ENCODE peak calls at places on chromosomes 6 and 20, in six cellular contexts. S is A549, V is thoracic aorta, N is GM23338, D is choroid plexus epithelial cell, L is AG09309. M is an unnamed sample.

GRCh38 chr20:49899551-49900383 is 15.6 kb downstream of the SPATA2 start:
- DNase-seq in V (no peak), N (no peak), D (no peak), S (no peak), L (no peak), M (no peak)

GRCh38 chr20:14865169-14865568 is 527.8 kb upstream of the FLRT3 start:
- DNase-seq in D (peak), S (no peak), V (no peak), L (no peak), N (no peak), M (no peak)

GRCh38 chr6:43890197-43891062 is 120.4 kb downstream of the VEGFA start:
- DNase-seq in N (peak), V (no peak), S (no peak), L (no peak), D (no peak), M (no peak)

GRCh38 chr6:44080561-44081521 is 46.4 kb downstream of the MRPL14 start:
- DNase-seq in L (no peak), D (no peak), N (no peak), S (no peak), V (no peak), M (no peak)

GRCh38 chr20:19747903-19748302 is 10.2 kb upstream of the RIN2 start:
- DNase-seq in N (no peak), D (no peak), S (no peak), V (no peak), L (no peak), M (no peak)

GRCh38 chr6:48087448-48087847 is 23.5 kb downstream of the PTCHD4 start:
- DNase-seq in N (peak), D (peak), S (no peak), V (no peak), L (no peak), M (no peak)

GRCh38 chr6:169529931-169530761 is 171.7 kb downstream of the WDR27 start:
- DNase-seq in L (peak), N (no peak), V (no peak), S (peak), D (no peak), M (peak)

GRCh38 chr6:53581161-53581560 is 36.3 kb upstream of the GCLC start:
- DNase-seq in D (peak), S (no peak), L (peak), N (no peak), V (no peak), M (no peak)

GRCh38 chr6:154384196-154384595 is 27.6 kb upstream of the IPCEF1 start:
- DNase-seq in D (no peak), N (no peak), S (no peak), L (no peak), V (no peak), M (no peak)

GRCh38 chr6:166307981-166308768 is at the start of gene PRR18:
- DNase-seq in V (no peak), S (no peak), L (no peak), N (peak), D (no peak), M (no peak)

GRCh38 chr20:46062151-46062550 is 27.6 kb downstream of the NCOA5 start:
- DNase-seq in V (no peak), N (no peak), L (no peak), D (no peak), S (no peak), M (no peak)

DNA sequence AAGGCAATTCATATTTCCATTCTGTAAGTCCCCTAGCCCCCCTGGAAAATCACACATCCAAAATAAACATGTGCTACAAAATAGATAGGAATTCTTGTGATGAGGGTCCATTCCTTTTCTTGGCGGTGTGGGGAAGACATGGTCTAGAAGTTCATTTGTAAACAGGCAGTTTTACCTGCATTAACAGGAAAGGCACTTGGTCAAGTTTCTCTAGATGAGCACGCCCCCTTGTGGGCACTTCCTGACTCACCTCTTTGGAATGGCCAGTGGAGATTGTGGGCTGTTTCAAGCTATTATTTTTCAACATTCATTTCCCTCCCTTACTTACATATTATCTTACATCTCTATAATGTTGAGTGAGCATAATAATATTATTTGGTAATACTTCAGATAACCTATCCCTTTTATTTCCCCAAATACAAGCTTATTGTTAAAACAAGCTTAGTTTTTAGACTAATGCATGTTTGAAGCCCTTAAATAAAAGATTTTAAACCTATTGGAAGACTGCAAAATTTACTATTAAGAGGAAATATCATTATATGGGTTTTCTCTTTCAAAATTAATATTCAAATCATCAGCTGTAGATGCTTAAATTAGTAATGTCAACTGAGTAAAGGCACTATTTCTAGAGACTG is 92.1 kb downstream of the TASP1 start:
- DNase-seq in S (peak), V (peak), N (peak), D (peak), L (peak), M (peak)
- TF ChIP-seq CTCF in S (peak), V (peak), N (peak), D (peak), L (peak), M (peak)

GRCh38 chr6:35833534-35833933 is 28.4 kb downstream of the LHFPL5 start:
- DNase-seq in N (no peak), S (no peak), V (no peak), D (peak), L (peak), M (no peak)

GRCh38 chr6:35844290-35844689 is 39.1 kb downstream of the LHFPL5 start:
- DNase-seq in D (no peak), S (no peak), V (no peak), N (no peak), L (no peak), M (no peak)

GRCh38 chr6:35842381-35842780 is 37.2 kb downstream of the LHFPL5 start:
- DNase-seq in N (no peak), V (no peak), L (no peak), S (no peak), D (no peak), M (no peak)

GRCh38 chr6:35839019-35839418 is 33.9 kb downstream of the LHFPL5 start:
- DNase-seq in L (no peak), S (no peak), D (no peak), N (no peak), V (no peak), M (no peak)
- H3K4me3 ChIP-seq in L (no peak), S (no peak), D (no peak), N (no peak), V (no peak), M (no peak)

DNA sequence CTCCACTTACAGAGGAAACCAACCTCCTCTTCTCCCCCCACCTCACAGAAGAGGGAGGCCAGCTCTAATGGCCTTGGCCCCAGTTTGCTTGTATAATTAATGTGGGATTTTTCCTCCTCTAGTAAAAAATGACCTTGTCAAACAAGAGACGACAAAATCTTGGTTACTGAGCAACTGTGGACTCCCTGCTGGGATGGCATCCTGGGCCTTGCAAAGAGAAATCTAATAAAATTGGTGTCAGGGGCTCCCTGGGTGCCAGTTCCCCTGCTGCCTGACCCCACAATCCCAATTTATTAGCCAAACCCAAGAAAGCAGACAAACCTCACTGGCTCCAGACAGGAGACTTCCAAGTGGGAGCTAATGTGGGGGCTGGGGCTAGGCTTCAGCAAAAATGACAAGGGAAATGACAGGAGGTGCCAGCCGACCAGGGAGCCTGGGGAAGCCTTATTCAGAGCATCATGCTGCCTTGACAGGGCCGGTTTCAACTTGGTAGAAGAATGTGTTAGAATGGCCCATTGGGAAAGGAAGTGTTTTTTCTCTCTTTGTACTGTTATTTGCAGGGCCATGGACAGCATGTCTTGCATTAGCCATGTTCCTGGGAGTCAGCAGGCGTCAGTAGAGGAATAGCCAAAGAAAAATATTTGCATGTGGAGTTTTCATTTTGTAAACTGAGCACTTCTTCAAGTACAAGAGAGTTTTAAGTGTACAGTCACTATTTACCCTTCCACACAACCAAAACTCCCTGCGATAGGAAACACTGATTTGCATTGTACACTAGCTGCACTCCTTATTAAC is 816.9 kb downstream of the DHX35 start:
- DNase-seq in S (no peak), N (peak), D (peak), L (no peak), V (no peak), M (no peak)
- TF ChIP-seq CTCF in S (no peak), N (no peak), D (peak), L (peak), V (no peak), M (no peak)

GRCh38 chr6:121443953-121444590 is 8.6 kb downstream of the GJA1 start:
- DNase-seq in L (no peak), S (no peak), D (no peak), N (no peak), V (peak), M (no peak)
- H3K4me3 ChIP-seq in L (no peak), S (no peak), D (no peak), N (peak), V (peak), M (no peak)

GRCh38 chr6:107185570-107185969 is 70.3 kb upstream of the BEND3 start:
- DNase-seq in L (no peak), N (peak), V (no peak), D (peak), S (no peak), M (no peak)
- TF ChIP-seq CTCF in L (peak), N (peak), V (no peak), D (peak), S (peak), M (peak)

DNA sequence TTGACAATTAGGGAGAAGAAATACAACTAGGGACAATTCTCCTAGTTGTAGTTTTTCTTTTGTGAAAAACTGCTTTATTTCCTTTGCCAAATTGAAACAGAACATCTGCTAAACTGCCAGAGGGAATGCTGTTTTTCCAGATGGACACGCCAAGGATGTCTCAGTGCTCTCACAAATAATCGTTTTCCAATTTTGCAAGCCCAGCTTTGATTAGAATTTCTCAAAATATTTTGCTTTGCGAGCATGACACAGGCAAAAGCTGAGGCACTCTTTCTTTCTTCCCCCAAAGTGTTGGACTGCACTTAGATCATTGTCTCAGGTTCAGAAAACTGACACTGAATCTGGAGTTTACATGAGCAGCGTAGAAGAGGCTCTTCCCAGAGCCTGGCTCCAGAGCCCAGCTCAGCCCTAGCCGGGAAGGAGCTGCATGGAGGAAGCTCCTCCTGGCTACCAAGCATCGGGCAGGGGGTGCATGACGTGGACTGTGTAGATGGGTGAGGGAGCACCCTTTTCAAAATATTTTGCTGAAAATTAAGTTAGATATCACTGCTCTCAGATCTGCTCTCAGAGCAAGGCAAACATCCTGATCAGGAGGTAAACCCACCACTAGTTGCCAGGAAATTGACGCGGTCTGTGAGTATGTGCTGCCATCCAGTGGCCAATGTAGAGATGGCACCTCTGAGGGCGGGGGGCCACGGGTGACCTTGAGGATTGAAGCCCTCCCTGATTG is 107.5 kb downstream of the SLC22A3 start:
- DNase-seq in V (no peak), N (peak), L (no peak), S (peak), D (peak), M (no peak)
- H3K4me3 ChIP-seq in V (peak), N (no peak), L (peak), S (no peak), D (peak), M (peak)

GRCh38 chr20:4073852-4074741 is 58.7 kb upstream of the RNF24 start:
- DNase-seq in V (no peak), N (peak), L (no peak), D (no peak), S (no peak), M (no peak)
- TF ChIP-seq CTCF in V (no peak), N (no peak), L (no peak), D (no peak), S (no peak), M (no peak)

DNA sequence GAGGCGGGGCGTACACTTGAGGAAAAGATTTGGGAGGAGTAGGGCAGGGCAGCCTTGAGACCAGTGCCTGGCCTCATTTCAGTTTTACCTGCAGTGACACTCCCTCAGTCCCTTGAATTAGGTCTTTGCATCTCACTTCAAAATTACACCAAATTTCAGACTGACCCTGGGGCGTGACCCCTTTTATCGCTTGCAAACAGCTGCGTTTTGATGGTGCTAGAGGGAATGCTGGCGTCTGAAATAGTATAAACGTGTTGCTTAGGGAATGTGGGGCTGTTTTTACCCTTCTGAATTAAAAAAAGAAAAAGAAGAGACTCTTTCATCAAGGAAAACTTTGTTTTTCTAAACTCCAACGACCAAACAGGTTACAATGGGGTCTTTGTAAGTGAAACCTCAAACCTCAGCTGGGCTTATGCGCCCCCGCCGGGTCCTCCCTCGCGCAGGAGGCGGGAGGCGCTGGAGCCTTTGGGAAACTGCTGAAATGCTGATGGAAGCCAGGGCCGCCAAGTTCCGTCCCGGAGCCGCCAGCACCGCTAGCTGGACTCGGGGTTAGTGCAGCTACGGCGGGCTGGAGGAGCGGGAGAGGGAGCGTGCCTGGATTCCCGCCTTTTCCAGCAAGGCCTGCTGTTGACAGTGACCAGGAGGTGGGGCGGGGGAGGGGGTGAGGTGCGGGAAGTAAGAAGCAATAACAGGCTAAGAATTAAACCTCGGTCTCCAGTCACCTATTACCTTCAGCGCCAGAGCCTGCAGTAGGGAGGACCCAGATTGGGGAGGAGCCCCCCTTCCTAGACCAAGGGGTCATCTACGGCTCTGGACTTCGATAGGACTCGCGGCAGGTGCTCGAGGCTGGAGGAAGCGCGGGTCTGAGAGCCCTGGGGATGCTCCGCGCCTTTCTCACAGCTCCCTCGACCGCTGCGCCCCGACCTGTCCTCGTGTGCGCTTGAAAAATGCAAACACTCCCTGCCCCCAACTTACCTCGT is 20.7 kb downstream of the COL9A1 start:
- DNase-seq in L (no peak), S (no peak), D (no peak), N (peak), V (no peak), M (no peak)
- H3K4me3 ChIP-seq in L (no peak), S (peak), D (no peak), N (peak), V (peak), M (no peak)

DNA sequence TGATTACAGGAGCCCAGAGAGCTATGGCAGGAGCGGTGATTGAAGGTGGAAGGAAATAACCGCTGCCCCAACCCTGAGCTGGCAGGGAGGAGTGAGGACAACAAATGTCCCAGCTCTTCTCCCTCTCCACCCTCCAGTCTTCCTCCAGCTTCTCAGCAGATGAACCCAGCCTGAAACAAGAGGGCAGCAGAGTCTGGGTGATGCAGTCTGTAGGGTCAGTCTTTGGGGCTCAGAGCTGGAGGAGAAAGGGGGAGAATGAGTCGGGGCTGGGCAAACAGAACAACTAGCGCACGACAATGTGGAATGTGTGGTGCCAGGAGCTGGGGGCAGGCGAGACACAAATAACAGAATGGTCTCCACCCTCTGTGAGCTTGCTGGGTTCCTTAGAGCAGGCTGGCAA is 4.5 kb upstream of the GUCA1A start:
- DNase-seq in V (no peak), D (no peak), L (no peak), N (no peak), S (no peak), M (no peak)
- TF ChIP-seq CTCF in V (no peak), D (peak), L (peak), N (peak), S (no peak), M (no peak)

GRCh38 chr6:26041946-26042345 is 45.3 kb upstream of the HFE start:
- DNase-seq in N (no peak), V (no peak), S (no peak), D (no peak), L (no peak), M (no peak)

GRCh38 chr6:26045939-26046368 is 41.3 kb upstream of the HFE start:
- DNase-seq in V (no peak), D (no peak), L (no peak), S (no peak), N (no peak), M (no peak)

GRCh38 chr6:26043389-26044139 is 43.7 kb upstream of the HFE start:
- DNase-seq in S (peak), N (peak), D (peak), V (no peak), L (peak), M (peak)

GRCh38 chr6:26045046-26045938 is 41.9 kb upstream of the HFE start:
- DNase-seq in S (peak), N (no peak), L (peak), D (peak), V (peak), M (peak)

DNA sequence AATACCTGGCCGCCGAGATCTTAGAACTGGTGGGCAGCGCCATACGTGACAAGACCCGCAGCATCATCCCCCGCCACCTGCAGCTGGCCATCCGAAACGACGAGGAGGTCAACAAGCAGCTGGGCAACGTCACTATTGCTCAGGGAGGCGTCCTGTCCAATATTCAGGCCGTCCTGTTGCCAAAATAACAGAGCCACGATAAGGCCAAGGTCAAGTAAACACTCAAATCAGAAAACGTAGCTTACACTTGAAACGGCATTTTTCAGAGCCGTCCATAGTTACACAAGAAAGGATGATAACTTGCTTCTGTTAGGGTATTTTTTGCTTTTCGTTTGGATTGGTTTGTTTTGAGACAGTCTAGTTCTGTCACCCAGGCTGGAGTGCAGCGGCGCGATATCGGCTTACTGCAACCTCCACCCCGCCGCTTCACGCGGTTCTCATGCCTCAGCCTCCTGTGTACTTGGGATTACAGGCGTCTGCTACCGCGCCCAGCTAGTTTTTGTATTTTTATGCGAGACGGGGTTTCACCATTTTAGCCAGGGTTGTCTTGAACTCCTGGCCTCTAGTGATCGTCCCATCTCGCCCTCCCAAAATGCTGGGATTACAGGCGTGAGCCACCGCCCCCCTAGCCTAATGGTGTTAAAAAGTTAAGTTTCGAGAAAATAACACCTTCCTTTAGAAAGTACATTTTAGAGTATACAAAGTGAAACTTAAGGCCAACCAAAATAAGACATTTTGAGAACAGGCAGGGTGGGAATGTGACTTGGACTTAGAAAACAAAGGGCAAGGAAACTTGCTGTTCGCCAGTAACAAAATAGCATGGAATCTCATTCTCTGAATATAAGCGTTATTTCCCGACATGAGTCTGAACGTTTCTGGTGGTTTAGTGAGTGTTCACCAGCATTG is 42.8 kb upstream of the HFE start:
- DNase-seq in V (no peak), L (no peak), S (no peak), D (peak), N (no peak), M (no peak)
- H3K4me3 ChIP-seq in V (peak), L (peak), S (peak), D (peak), N (no peak), M (peak)

M was measured in HFF-Myc.